ENCODE peak calls at places on chromosomes 11 and 22, in four cellular contexts. Q, X, N and K are unnamed samples.

GRCh38 chr22:17009640-17010291 is 1.7 kb upstream of the GAB4 start:
- DNase-seq in Q (no peak), X (no peak), N (no peak), K (no peak)

GRCh38 chr11:27282141-27282590 is 80.8 kb downstream of the CCDC34 start:
- DNase-seq in Q (no peak), X (peak; percentile 23), N (no peak), K (peak; percentile 90)

GRCh38 chr11:34754171-34754823 is 133.4 kb downstream of the EHF start:
- DNase-seq in Q (no peak), X (no peak), N (no peak), K (no peak)

GRCh38 chr22:28802595-28803087 is 2.3 kb upstream of the XBP1 start:
- DNase-seq in Q (no peak), X (no peak), N (no peak), K (no peak)

GRCh38 chr11:75518771-75519653 is 6.7 kb downstream of the GDPD5 start:
- DNase-seq in Q (peak; percentile 29), X (no peak), N (no peak), K (peak; percentile 15)

GRCh38 chr11:92224394-92225205 is at the start of gene FAT3:
- DNase-seq in Q (peak; percentile 81), X (no peak), N (no peak), K (peak; percentile 92)

GRCh38 chr11:72238040-72238450 is 5.9 kb downstream of the PHOX2A start:
- DNase-seq in Q (peak; percentile 71), X (no peak), N (peak; percentile 81), K (peak; percentile 99)

GRCh38 chr22:40265783-40266182 is 80.5 kb upstream of the ADSL start:
- DNase-seq in Q (no peak), X (no peak), N (no peak), K (no peak)

GRCh38 chr11:122784325-122785155 is 53.8 kb upstream of the CRTAM start:
- DNase-seq in Q (no peak), X (peak; percentile 77), N (no peak), K (peak; percentile 94)

GRCh38 chr11:15967966-15968365 is 388.4 kb downstream of the SOX6 start:
- DNase-seq in Q (no peak), X (no peak), N (no peak), K (no peak)

GRCh38 chr11:67366546-67366945 is 6.9 kb downstream of the CLCF1 start:
- DNase-seq in Q (no peak), X (peak; percentile 88), N (no peak), K (peak; percentile 80)

GRCh38 chr22:37472418-37473006 is 13.7 kb downstream of the MFNG start:
- DNase-seq in Q (no peak), X (no peak), N (no peak), K (no peak)

GRCh38 chr22:49785841-49786451 is 41.7 kb downstream of the BRD1 start:
- DNase-seq in Q (no peak), X (no peak), N (no peak), K (no peak)

GRCh38 chr22:41917375-41917905 is 2.6 kb upstream of the SHISA8 start:
- DNase-seq in Q (no peak), X (no peak), N (peak; percentile 80), K (peak; percentile 78)

GRCh38 chr11:113184498-113184897 is 129.9 kb upstream of the TTC12 start:
- DNase-seq in Q (no peak), X (peak; percentile 57), N (no peak), K (peak; percentile 84)

GRCh38 chr11:10896493-10896892 is 38.6 kb upstream of the ZBED5 start:
- DNase-seq in Q (no peak), X (no peak), N (no peak), K (no peak)

GRCh38 chr22:17250380-17251129 is 31.3 kb upstream of the ADA2 start:
- DNase-seq in Q (no peak), X (no peak), N (no peak), K (no peak)

GRCh38 chr11:90446207-90446606 is 223.4 kb upstream of the CHORDC1 start:
- DNase-seq in Q (no peak), X (no peak), N (no peak), K (no peak)

GRCh38 chr11:11178671-11179070 is 174.4 kb downstream of the CSNK2A3 start:
- DNase-seq in Q (no peak), X (no peak), N (no peak), K (peak; percentile 27)

GRCh38 chr22:35930933-35931332 is 97.7 kb downstream of the RBFOX2 start:
- DNase-seq in Q (peak; percentile 20), X (peak; percentile 38), N (no peak), K (peak; percentile 56)

GRCh38 chr11:114166389-114166788 is 106.9 kb downstream of the ZBTB16 start:
- DNase-seq in Q (no peak), X (no peak), N (no peak), K (no peak)

GRCh38 chr22:50530857-50531545 is 1.2 kb upstream of the TYMP start:
- DNase-seq in Q (no peak), X (peak; percentile 82), N (peak; percentile 98), K (peak; percentile 99)

GRCh38 chr11:83493918-83494317 is 207.8 kb upstream of the CCDC90B start:
- DNase-seq in Q (no peak), X (no peak), N (no peak), K (no peak)

GRCh38 chr11:106449756-106450155 is 372.3 kb downstream of the AASDHPPT start:
- DNase-seq in Q (no peak), X (no peak), N (no peak), K (no peak)

GRCh38 chr11:62999649-63000048 is 14.9 kb upstream of the SLC22A6 start:
- DNase-seq in Q (no peak), X (no peak), N (no peak), K (no peak)

GRCh38 chr11:88414981-88415391 is 77.5 kb upstream of the CTSC start:
- DNase-seq in Q (no peak), X (no peak), N (no peak), K (peak; percentile 8)

GRCh38 chr22:30309981-30310672 is 16.6 kb downstream of the TBC1D10A start:
- DNase-seq in Q (no peak), X (peak; percentile 44), N (no peak), K (peak; percentile 74)

GRCh38 chr11:69361466-69361865 is 67.5 kb downstream of the MYEOV start:
- DNase-seq in Q (no peak), X (no peak), N (no peak), K (no peak)

GRCh38 chr22:29574762-29575450 is 6.0 kb downstream of the NIPSNAP1 start:
- DNase-seq in Q (no peak), X (no peak), N (no peak), K (no peak)

GRCh38 chr11:131942878-131943277 is 572.5 kb downstream of the NTM start:
- DNase-seq in Q (no peak), X (no peak), N (no peak), K (no peak)

GRCh38 chr11:120024046-120024445 is 113.9 kb downstream of the TRIM29 start:
- DNase-seq in Q (no peak), X (no peak), N (no peak), K (peak; percentile 57)

GRCh38 chr11:14413307-14414072 is 54.5 kb upstream of the RRAS2 start:
- DNase-seq in Q (no peak), X (peak; percentile 59), N (no peak), K (peak; percentile 61)

GRCh38 chr11:64237484-64237951 is 3.1 kb downstream of the VEGFB start:
- DNase-seq in Q (no peak), X (peak; percentile 20), N (no peak), K (no peak)

GRCh38 chr11:18697581-18697980 is 998 bp upstream of the TMEM86A start:
- DNase-seq in Q (no peak), X (no peak), N (no peak), K (no peak)

GRCh38 chr11:44816761-44817160 is 90.0 kb downstream of the TSPAN18 start:
- DNase-seq in Q (no peak), X (no peak), N (peak; percentile 37), K (no peak)

GRCh38 chr22:43275545-43275981 is 67.6 kb downstream of the SCUBE1 start:
- DNase-seq in Q (no peak), X (no peak), N (no peak), K (no peak)

GRCh38 chr11:125287467-125288232 is 123.1 kb downstream of the PKNOX2 start:
- DNase-seq in Q (no peak), X (peak; percentile 66), N (no peak), K (no peak)

GRCh38 chr22:29733362-29734322 is 13.8 kb downstream of the CABP7 start:
- DNase-seq in Q (no peak), X (no peak), N (no peak), K (peak; percentile 85)

GRCh38 chr22:38107692-38108515 is 2.6 kb downstream of the BAIAP2L2 start:
- DNase-seq in Q (no peak), X (no peak), N (no peak), K (peak; percentile 71)

DNA sequence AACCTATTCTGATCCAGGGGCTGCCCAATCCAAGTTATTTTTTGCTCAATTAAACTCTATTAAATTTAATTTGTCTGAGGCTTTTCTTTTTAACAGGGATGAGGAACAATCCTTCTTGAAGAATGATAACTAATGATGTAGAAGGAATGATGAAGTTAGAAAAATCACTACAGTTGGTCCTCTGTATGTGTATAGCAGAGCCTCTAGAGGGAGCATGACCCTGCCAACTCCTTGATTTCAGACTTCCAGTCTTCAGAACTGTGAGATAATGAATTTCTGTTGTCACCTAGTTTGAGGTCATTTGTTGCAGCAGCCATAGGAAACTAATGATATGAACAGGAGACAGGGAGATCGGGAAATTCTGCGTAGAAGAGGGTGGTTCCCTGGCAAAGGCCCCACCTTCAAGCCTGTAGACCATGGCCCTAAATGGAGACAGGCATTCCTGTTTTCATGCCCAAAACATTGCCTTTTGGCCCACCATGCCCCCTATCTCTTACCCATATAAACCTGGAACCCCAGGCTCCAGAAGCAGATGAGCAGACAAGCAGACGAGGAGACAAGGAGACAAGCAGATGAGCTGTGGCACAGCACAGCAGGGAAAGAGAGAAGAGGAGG is 7.7 kb upstream of the QSER1 start:
- DNase-seq in Q (no peak), X (no peak), N (no peak), K (peak; percentile 68)
- H3K4me1 ChIP-seq in Q (peaks cover 4% of the 10 kb centered on the region), X (no peaks in the 10 kb centered on the region), N (no peaks in the 10 kb centered on the region), K (peaks cover 4% of the 10 kb centered on the region)

GRCh38 chr22:23180893-23181762 is 819 bp downstream of the BCR start:
- DNase-seq in Q (no peak), X (no peak), N (peak; percentile 88), K (peak; percentile 90)
- H3K4me1 ChIP-seq in Q (peaks cover 44% of the 10 kb centered on the region), X (no peaks in the 10 kb centered on the region), N (peaks cover 85% of the 10 kb centered on the region), K (peaks cover 45% of the 10 kb centered on the region)

GRCh38 chr11:12226093-12226492 is 115.7 kb downstream of the MICAL2 start:
- DNase-seq in Q (no peak), X (no peak), N (no peak), K (no peak)

GRCh38 chr11:12225046-12225739 is 114.8 kb downstream of the MICAL2 start:
- DNase-seq in Q (no peak), X (no peak), N (no peak), K (no peak)

GRCh38 chr11:12222099-12222751 is 111.8 kb downstream of the MICAL2 start:
- DNase-seq in Q (no peak), X (no peak), N (no peak), K (no peak)

GRCh38 chr11:12224537-12224893 is 114.1 kb downstream of the MICAL2 start:
- DNase-seq in Q (no peak), X (peak; percentile 61), N (peak; percentile 96), K (peak; percentile 95)

GRCh38 chr11:12223771-12224536 is 113.6 kb downstream of the MICAL2 start:
- DNase-seq in Q (no peak), X (no peak), N (no peak), K (no peak)
- H3K4me1 ChIP-seq in Q (no peaks in the 10 kb centered on the region), X (peaks cover 20% of the 10 kb centered on the region), N (peaks cover 67% of the 10 kb centered on the region), K (peaks cover 35% of the 10 kb centered on the region)

GRCh38 chr11:77619576-77620198 is 17.9 kb downstream of the CLNS1A start:
- DNase-seq in Q (peak; percentile 39), X (no peak), N (no peak), K (no peak)
- H3K4me1 ChIP-seq in Q (no peaks in the 10 kb centered on the region), X (no peaks in the 10 kb centered on the region), N (no peaks in the 10 kb centered on the region), K (no peaks in the 10 kb centered on the region)

GRCh38 chr11:132999031-132999430 is 533.3 kb downstream of the OPCML start:
- DNase-seq in Q (no peak), X (no peak), N (no peak), K (peak; percentile 66)
- H3K4me1 ChIP-seq in Q (no peaks in the 10 kb centered on the region), X (no peaks in the 10 kb centered on the region), N (peaks cover 3% of the 10 kb centered on the region), K (no peaks in the 10 kb centered on the region)